ENCODE peak calls at places on chromosomes 12 and 14, in nine cellular contexts. One of them, this sample, is unnamed.

GRCh38 chr12:21637985-21638891 is 19.4 kb downstream of the LDHB start:
- DNase-seq in naive thymus-derived CD8-positive, alpha-beta T cell: no peak
- DNase-seq in IMR-90: peak
- DNase-seq in NCI-H2029 treated with DMSO at 0.1 percent for 48 hours: no peak
- DNase-seq in B cell: no peak
- DNase-seq in endothelial cell: no peak
- DNase-seq in NCI-H446 treated with DMSO at 0.1 percent for 48 hours: no peak
- DNase-seq in lower leg skin: no peak
- DNase-seq in HT1080: no peak
- DNase-seq in this sample: no peak

GRCh38 chr12:2779281-2779680 is 15.5 kb upstream of the FKBP4 start:
- DNase-seq in naive thymus-derived CD8-positive, alpha-beta T cell: no peak
- DNase-seq in IMR-90: no peak
- DNase-seq in NCI-H2029 treated with DMSO at 0.1 percent for 48 hours: no peak
- DNase-seq in B cell: no peak
- DNase-seq in endothelial cell: no peak
- DNase-seq in NCI-H446 treated with DMSO at 0.1 percent for 48 hours: no peak
- DNase-seq in lower leg skin: peak
- DNase-seq in HT1080: no peak
- DNase-seq in this sample: no peak

GRCh38 chr14:97095269-97095668 is 298.1 kb downstream of the VRK1 start:
- DNase-seq in naive thymus-derived CD8-positive, alpha-beta T cell: no peak
- DNase-seq in IMR-90: no peak
- DNase-seq in NCI-H2029 treated with DMSO at 0.1 percent for 48 hours: no peak
- DNase-seq in B cell: no peak
- DNase-seq in endothelial cell: peak
- DNase-seq in NCI-H446 treated with DMSO at 0.1 percent for 48 hours: no peak
- DNase-seq in lower leg skin: no peak
- DNase-seq in HT1080: no peak
- DNase-seq in this sample: no peak

GRCh38 chr12:122399254-122399591 is 23.2 kb downstream of the CLIP1 start:
- DNase-seq in naive thymus-derived CD8-positive, alpha-beta T cell: no peak
- DNase-seq in IMR-90: peak
- DNase-seq in NCI-H2029 treated with DMSO at 0.1 percent for 48 hours: no peak
- DNase-seq in B cell: no peak
- DNase-seq in endothelial cell: no peak
- DNase-seq in NCI-H446 treated with DMSO at 0.1 percent for 48 hours: no peak
- DNase-seq in lower leg skin: no peak
- DNase-seq in HT1080: no peak
- DNase-seq in this sample: no peak

GRCh38 chr12:82672811-82673495 is 13.8 kb upstream of the TMTC2 start:
- DNase-seq in naive thymus-derived CD8-positive, alpha-beta T cell: no peak
- DNase-seq in IMR-90: no peak
- DNase-seq in NCI-H2029 treated with DMSO at 0.1 percent for 48 hours: no peak
- DNase-seq in B cell: no peak
- DNase-seq in endothelial cell: no peak
- DNase-seq in NCI-H446 treated with DMSO at 0.1 percent for 48 hours: no peak
- DNase-seq in lower leg skin: no peak
- DNase-seq in HT1080: no peak
- DNase-seq in this sample: no peak

GRCh38 chr14:69261761-69262331 is 1.9 kb downstream of the GALNT16 start:
- DNase-seq in naive thymus-derived CD8-positive, alpha-beta T cell: no peak
- DNase-seq in IMR-90: peak
- DNase-seq in NCI-H2029 treated with DMSO at 0.1 percent for 48 hours: no peak
- DNase-seq in B cell: no peak
- DNase-seq in endothelial cell: peak
- DNase-seq in NCI-H446 treated with DMSO at 0.1 percent for 48 hours: peak
- DNase-seq in lower leg skin: no peak
- DNase-seq in HT1080: no peak
- DNase-seq in this sample: no peak

GRCh38 chr12:936377-937345 is 12.8 kb downstream of the RAD52 start:
- DNase-seq in naive thymus-derived CD8-positive, alpha-beta T cell: no peak
- DNase-seq in IMR-90: no peak
- DNase-seq in NCI-H2029 treated with DMSO at 0.1 percent for 48 hours: no peak
- DNase-seq in B cell: no peak
- DNase-seq in endothelial cell: no peak
- DNase-seq in NCI-H446 treated with DMSO at 0.1 percent for 48 hours: no peak
- DNase-seq in lower leg skin: no peak
- DNase-seq in HT1080: no peak
- DNase-seq in this sample: no peak

GRCh38 chr14:64632056-64632455 is 72.2 kb upstream of the PLEKHG3 start:
- DNase-seq in naive thymus-derived CD8-positive, alpha-beta T cell: no peak
- DNase-seq in IMR-90: no peak
- DNase-seq in NCI-H2029 treated with DMSO at 0.1 percent for 48 hours: no peak
- DNase-seq in B cell: no peak
- DNase-seq in endothelial cell: no peak
- DNase-seq in NCI-H446 treated with DMSO at 0.1 percent for 48 hours: no peak
- DNase-seq in lower leg skin: peak
- DNase-seq in HT1080: peak
- DNase-seq in this sample: no peak

GRCh38 chr12:2283910-2284309 is 231.1 kb downstream of the CACNA1C start:
- DNase-seq in naive thymus-derived CD8-positive, alpha-beta T cell: no peak
- DNase-seq in IMR-90: peak
- DNase-seq in NCI-H2029 treated with DMSO at 0.1 percent for 48 hours: no peak
- DNase-seq in B cell: no peak
- DNase-seq in endothelial cell: no peak
- DNase-seq in NCI-H446 treated with DMSO at 0.1 percent for 48 hours: peak
- DNase-seq in lower leg skin: peak
- DNase-seq in HT1080: no peak
- DNase-seq in this sample: no peak

GRCh38 chr12:41121374-41121773 is 66.7 kb upstream of the PDZRN4 start:
- DNase-seq in naive thymus-derived CD8-positive, alpha-beta T cell: no peak
- DNase-seq in IMR-90: no peak
- DNase-seq in NCI-H2029 treated with DMSO at 0.1 percent for 48 hours: no peak
- DNase-seq in B cell: no peak
- DNase-seq in endothelial cell: no peak
- DNase-seq in NCI-H446 treated with DMSO at 0.1 percent for 48 hours: no peak
- DNase-seq in lower leg skin: no peak
- DNase-seq in HT1080: no peak
- DNase-seq in this sample: no peak

GRCh38 chr14:38125484-38125912 is 82.2 kb upstream of the SSTR1 start:
- DNase-seq in naive thymus-derived CD8-positive, alpha-beta T cell: no peak
- DNase-seq in IMR-90: no peak
- DNase-seq in NCI-H2029 treated with DMSO at 0.1 percent for 48 hours: peak
- DNase-seq in B cell: no peak
- DNase-seq in endothelial cell: no peak
- DNase-seq in NCI-H446 treated with DMSO at 0.1 percent for 48 hours: peak
- DNase-seq in lower leg skin: no peak
- DNase-seq in HT1080: no peak
- DNase-seq in this sample: no peak

GRCh38 chr12:39277416-39277815 is 165.5 kb downstream of the KIF21A start:
- DNase-seq in naive thymus-derived CD8-positive, alpha-beta T cell: no peak
- DNase-seq in IMR-90: no peak
- DNase-seq in NCI-H2029 treated with DMSO at 0.1 percent for 48 hours: no peak
- DNase-seq in B cell: no peak
- DNase-seq in endothelial cell: no peak
- DNase-seq in NCI-H446 treated with DMSO at 0.1 percent for 48 hours: no peak
- DNase-seq in lower leg skin: no peak
- DNase-seq in HT1080: no peak
- DNase-seq in this sample: no peak

GRCh38 chr12:45547822-45548221 is 181.7 kb upstream of the ARID2 start:
- DNase-seq in naive thymus-derived CD8-positive, alpha-beta T cell: no peak
- DNase-seq in IMR-90: peak
- DNase-seq in NCI-H2029 treated with DMSO at 0.1 percent for 48 hours: no peak
- DNase-seq in B cell: no peak
- DNase-seq in endothelial cell: no peak
- DNase-seq in NCI-H446 treated with DMSO at 0.1 percent for 48 hours: no peak
- DNase-seq in lower leg skin: no peak
- DNase-seq in HT1080: no peak
- DNase-seq in this sample: no peak

GRCh38 chr14:52738409-52738808 is 8.4 kb downstream of the STYX start:
- DNase-seq in naive thymus-derived CD8-positive, alpha-beta T cell: no peak
- DNase-seq in IMR-90: no peak
- DNase-seq in NCI-H2029 treated with DMSO at 0.1 percent for 48 hours: no peak
- DNase-seq in B cell: no peak
- DNase-seq in endothelial cell: no peak
- DNase-seq in NCI-H446 treated with DMSO at 0.1 percent for 48 hours: no peak
- DNase-seq in lower leg skin: no peak
- DNase-seq in HT1080: no peak
- DNase-seq in this sample: no peak

GRCh38 chr12:109098671-109099070 is 1.3 kb downstream of the UNG start:
- DNase-seq in naive thymus-derived CD8-positive, alpha-beta T cell: no peak
- DNase-seq in IMR-90: no peak
- DNase-seq in NCI-H2029 treated with DMSO at 0.1 percent for 48 hours: no peak
- DNase-seq in B cell: no peak
- DNase-seq in endothelial cell: no peak
- DNase-seq in NCI-H446 treated with DMSO at 0.1 percent for 48 hours: no peak
- DNase-seq in lower leg skin: no peak
- DNase-seq in HT1080: no peak
- DNase-seq in this sample: no peak

GRCh38 chr14:37550511-37550910 is 44.5 kb downstream of the FOXA1 start:
- DNase-seq in naive thymus-derived CD8-positive, alpha-beta T cell: no peak
- DNase-seq in IMR-90: peak
- DNase-seq in NCI-H2029 treated with DMSO at 0.1 percent for 48 hours: no peak
- DNase-seq in B cell: no peak
- DNase-seq in endothelial cell: no peak
- DNase-seq in NCI-H446 treated with DMSO at 0.1 percent for 48 hours: peak
- DNase-seq in lower leg skin: no peak
- DNase-seq in HT1080: no peak
- DNase-seq in this sample: no peak

GRCh38 chr14:27392153-27392552 is 794.3 kb upstream of the NOVA1 start:
- DNase-seq in naive thymus-derived CD8-positive, alpha-beta T cell: no peak
- DNase-seq in IMR-90: no peak
- DNase-seq in NCI-H2029 treated with DMSO at 0.1 percent for 48 hours: no peak
- DNase-seq in B cell: no peak
- DNase-seq in endothelial cell: no peak
- DNase-seq in NCI-H446 treated with DMSO at 0.1 percent for 48 hours: no peak
- DNase-seq in lower leg skin: no peak
- DNase-seq in HT1080: peak
- DNase-seq in this sample: no peak

GRCh38 chr12:106975098-106975497 is 11.8 kb downstream of the MTERF2 start:
- DNase-seq in naive thymus-derived CD8-positive, alpha-beta T cell: no peak
- DNase-seq in IMR-90: no peak
- DNase-seq in NCI-H2029 treated with DMSO at 0.1 percent for 48 hours: no peak
- DNase-seq in B cell: no peak
- DNase-seq in endothelial cell: no peak
- DNase-seq in NCI-H446 treated with DMSO at 0.1 percent for 48 hours: no peak
- DNase-seq in lower leg skin: no peak
- DNase-seq in HT1080: no peak
- DNase-seq in this sample: no peak

GRCh38 chr12:30203981-30204380 is 420.2 kb upstream of the TMTC1 start:
- DNase-seq in naive thymus-derived CD8-positive, alpha-beta T cell: no peak
- DNase-seq in IMR-90: no peak
- DNase-seq in NCI-H2029 treated with DMSO at 0.1 percent for 48 hours: no peak
- DNase-seq in B cell: no peak
- DNase-seq in endothelial cell: no peak
- DNase-seq in NCI-H446 treated with DMSO at 0.1 percent for 48 hours: no peak
- DNase-seq in lower leg skin: no peak
- DNase-seq in HT1080: no peak
- DNase-seq in this sample: no peak

GRCh38 chr14:60655898-60656754 is 6.8 kb upstream of the SIX1 start:
- DNase-seq in naive thymus-derived CD8-positive, alpha-beta T cell: no peak
- DNase-seq in IMR-90: peak
- DNase-seq in NCI-H2029 treated with DMSO at 0.1 percent for 48 hours: peak
- DNase-seq in B cell: peak
- DNase-seq in endothelial cell: peak
- DNase-seq in NCI-H446 treated with DMSO at 0.1 percent for 48 hours: no peak
- DNase-seq in lower leg skin: no peak
- DNase-seq in HT1080: no peak
- DNase-seq in this sample: no peak

GRCh38 chr12:105892362-105892910 is 246.3 kb downstream of the NUAK1 start:
- DNase-seq in naive thymus-derived CD8-positive, alpha-beta T cell: no peak
- DNase-seq in IMR-90: no peak
- DNase-seq in NCI-H2029 treated with DMSO at 0.1 percent for 48 hours: no peak
- DNase-seq in B cell: no peak
- DNase-seq in endothelial cell: no peak
- DNase-seq in NCI-H446 treated with DMSO at 0.1 percent for 48 hours: no peak
- DNase-seq in lower leg skin: no peak
- DNase-seq in HT1080: no peak
- DNase-seq in this sample: no peak

GRCh38 chr14:92258934-92259333 is 64.0 kb upstream of the SLC24A4 start:
- DNase-seq in naive thymus-derived CD8-positive, alpha-beta T cell: no peak
- DNase-seq in IMR-90: no peak
- DNase-seq in NCI-H2029 treated with DMSO at 0.1 percent for 48 hours: no peak
- DNase-seq in B cell: no peak
- DNase-seq in endothelial cell: no peak
- DNase-seq in NCI-H446 treated with DMSO at 0.1 percent for 48 hours: no peak
- DNase-seq in lower leg skin: no peak
- DNase-seq in HT1080: no peak
- DNase-seq in this sample: no peak

GRCh38 chr14:22871962-22872832 is 657 bp downstream of the LRP10 start:
- DNase-seq in naive thymus-derived CD8-positive, alpha-beta T cell: peak
- DNase-seq in IMR-90: peak
- DNase-seq in NCI-H2029 treated with DMSO at 0.1 percent for 48 hours: peak
- DNase-seq in B cell: peak
- DNase-seq in endothelial cell: peak
- DNase-seq in NCI-H446 treated with DMSO at 0.1 percent for 48 hours: no peak
- DNase-seq in lower leg skin: peak
- DNase-seq in HT1080: peak
- DNase-seq in this sample: peak

GRCh38 chr14:50082308-50082742 is 34.0 kb downstream of the VCPKMT start:
- DNase-seq in naive thymus-derived CD8-positive, alpha-beta T cell: peak
- DNase-seq in IMR-90: no peak
- DNase-seq in NCI-H2029 treated with DMSO at 0.1 percent for 48 hours: no peak
- DNase-seq in B cell: peak
- DNase-seq in endothelial cell: no peak
- DNase-seq in NCI-H446 treated with DMSO at 0.1 percent for 48 hours: no peak
- DNase-seq in lower leg skin: no peak
- DNase-seq in HT1080: no peak
- DNase-seq in this sample: peak

GRCh38 chr14:104460920-104461651 is 118.5 kb upstream of the C14orf180 start:
- DNase-seq in naive thymus-derived CD8-positive, alpha-beta T cell: no peak
- DNase-seq in IMR-90: no peak
- DNase-seq in NCI-H2029 treated with DMSO at 0.1 percent for 48 hours: no peak
- DNase-seq in B cell: no peak
- DNase-seq in endothelial cell: no peak
- DNase-seq in NCI-H446 treated with DMSO at 0.1 percent for 48 hours: no peak
- DNase-seq in lower leg skin: peak
- DNase-seq in HT1080: no peak
- DNase-seq in this sample: no peak

GRCh38 chr14:63344336-63344735 is 25.6 kb upstream of the GPHB5 start:
- DNase-seq in naive thymus-derived CD8-positive, alpha-beta T cell: no peak
- DNase-seq in IMR-90: no peak
- DNase-seq in NCI-H2029 treated with DMSO at 0.1 percent for 48 hours: no peak
- DNase-seq in B cell: no peak
- DNase-seq in endothelial cell: no peak
- DNase-seq in NCI-H446 treated with DMSO at 0.1 percent for 48 hours: no peak
- DNase-seq in lower leg skin: no peak
- DNase-seq in HT1080: no peak
- DNase-seq in this sample: no peak

GRCh38 chr12:111578276-111578970 is 20.7 kb downstream of the ATXN2 start:
- DNase-seq in naive thymus-derived CD8-positive, alpha-beta T cell: no peak
- DNase-seq in IMR-90: peak
- DNase-seq in NCI-H2029 treated with DMSO at 0.1 percent for 48 hours: no peak
- DNase-seq in B cell: no peak
- DNase-seq in endothelial cell: no peak
- DNase-seq in NCI-H446 treated with DMSO at 0.1 percent for 48 hours: no peak
- DNase-seq in lower leg skin: no peak
- DNase-seq in HT1080: peak
- DNase-seq in this sample: no peak

GRCh38 chr14:53783256-53783655 is 173.4 kb downstream of the BMP4 start:
- DNase-seq in naive thymus-derived CD8-positive, alpha-beta T cell: no peak
- DNase-seq in IMR-90: no peak
- DNase-seq in NCI-H2029 treated with DMSO at 0.1 percent for 48 hours: no peak
- DNase-seq in B cell: no peak
- DNase-seq in endothelial cell: no peak
- DNase-seq in NCI-H446 treated with DMSO at 0.1 percent for 48 hours: no peak
- DNase-seq in lower leg skin: no peak
- DNase-seq in HT1080: no peak
- DNase-seq in this sample: no peak

GRCh38 chr12:5794156-5794555 is 150.9 kb downstream of the ANO2 start:
- DNase-seq in naive thymus-derived CD8-positive, alpha-beta T cell: no peak
- DNase-seq in IMR-90: no peak
- DNase-seq in NCI-H2029 treated with DMSO at 0.1 percent for 48 hours: no peak
- DNase-seq in B cell: no peak
- DNase-seq in endothelial cell: no peak
- DNase-seq in NCI-H446 treated with DMSO at 0.1 percent for 48 hours: no peak
- DNase-seq in lower leg skin: no peak
- DNase-seq in HT1080: no peak
- DNase-seq in this sample: no peak

GRCh38 chr14:51999084-51999483 is 9.7 kb downstream of the RTRAF start:
- DNase-seq in naive thymus-derived CD8-positive, alpha-beta T cell: no peak
- DNase-seq in IMR-90: peak
- DNase-seq in NCI-H2029 treated with DMSO at 0.1 percent for 48 hours: no peak
- DNase-seq in B cell: no peak
- DNase-seq in endothelial cell: no peak
- DNase-seq in NCI-H446 treated with DMSO at 0.1 percent for 48 hours: no peak
- DNase-seq in lower leg skin: no peak
- DNase-seq in HT1080: no peak
- DNase-seq in this sample: no peak

GRCh38 chr14:94944636-94945258 is 174.8 kb upstream of the GSC start:
- DNase-seq in naive thymus-derived CD8-positive, alpha-beta T cell: no peak
- DNase-seq in IMR-90: no peak
- DNase-seq in NCI-H2029 treated with DMSO at 0.1 percent for 48 hours: no peak
- DNase-seq in B cell: no peak
- DNase-seq in endothelial cell: no peak
- DNase-seq in NCI-H446 treated with DMSO at 0.1 percent for 48 hours: no peak
- DNase-seq in lower leg skin: no peak
- DNase-seq in HT1080: no peak
- DNase-seq in this sample: no peak